ENCODE peak calls at places on chromosomes 2 and 18, in six cellular contexts. I is ascending aorta, N is AG04450, C is RPMI8226, P is iris pigment epithelial cell, R is choroid plexus epithelial cell. B is an unnamed sample.

GRCh38 chr2:142398212-142398611 is 267.4 kb upstream of the LRP1B start:
- DNase-seq in N (no peak), I (no peak), P (no peak), R (no peak), C (no peak), B (no peak)

GRCh38 chr18:54023471-54023870 is 201.0 kb downstream of the MBD2 start:
- DNase-seq in R (peak), N (no peak), P (peak), C (no peak), I (no peak), B (no peak)

GRCh38 chr2:236618370-236618769 is 48.7 kb downstream of the ACKR3 start:
- DNase-seq in P (no peak), N (no peak), C (peak), R (peak), I (no peak), B (no peak)

GRCh38 chr2:11835403-11835802 is 89.0 kb downstream of the LPIN1 start:
- DNase-seq in P (no peak), R (peak), I (no peak), N (no peak), C (no peak), B (no peak)

GRCh38 chr2:174722942-174723598 is 41.2 kb downstream of the CHRNA1 start:
- DNase-seq in C (no peak), R (no peak), P (no peak), N (no peak), I (no peak), B (no peak)

GRCh38 chr2:26161926-26162325 is 11.0 kb upstream of the GAREM2 start:
- DNase-seq in R (no peak), P (no peak), I (no peak), N (no peak), C (no peak), B (peak)

GRCh38 chr2:164842624-164842966 is 972 bp upstream of the COBLL1 start:
- DNase-seq in I (no peak), R (no peak), C (no peak), N (no peak), P (no peak), B (no peak)

GRCh38 chr2:126788113-126788512 is 110.6 kb upstream of the TEX51 start:
- DNase-seq in C (no peak), N (no peak), I (no peak), R (no peak), P (no peak), B (peak)

GRCh38 chr18:59416818-59417217 is 57.8 kb upstream of the LMAN1 start:
- DNase-seq in C (no peak), P (peak), R (peak), I (no peak), N (no peak), B (no peak)

GRCh38 chr18:7657937-7658336 is 90.8 kb downstream of the PTPRM start:
- DNase-seq in I (no peak), N (no peak), R (peak), C (no peak), P (peak), B (no peak)

GRCh38 chr18:45715212-45715780 is 8.7 kb upstream of the SLC14A1 start:
- DNase-seq in C (no peak), I (no peak), R (no peak), N (no peak), P (no peak), B (no peak)

GRCh38 chr18:50051288-50051687 is 143.7 kb downstream of the MYO5B start:
- DNase-seq in I (no peak), N (no peak), P (peak), C (no peak), R (peak), B (no peak)

GRCh38 chr2:96760986-96761832 is 507 bp downstream of the CNNM4 start:
- DNase-seq in N (no peak), R (no peak), P (no peak), C (peak), I (no peak), B (no peak)

GRCh38 chr18:77407733-77408132 is 158.1 kb downstream of the GALR1 start:
- DNase-seq in P (no peak), C (no peak), N (no peak), I (no peak), R (no peak), B (no peak)

GRCh38 chr2:38665854-38666577 is at the start of gene GALM:
- DNase-seq in R (peak), P (peak), C (peak), I (peak), N (peak), B (peak)

GRCh38 chr2:118723394-118723793 is 124.1 kb downstream of the EN1 start:
- DNase-seq in C (no peak), R (no peak), P (no peak), N (no peak), I (no peak), B (no peak)

GRCh38 chr2:183866666-183867065 is 731.7 kb upstream of the ZNF804A start:
- DNase-seq in I (no peak), N (no peak), C (no peak), P (no peak), R (no peak), B (no peak)

GRCh38 chr2:177606636-177607035 is 214.1 kb downstream of the AGPS start:
- DNase-seq in P (peak), I (no peak), C (no peak), N (no peak), R (peak), B (no peak)

GRCh38 chr2:26693287-26693849 is 846 bp downstream of the KCNK3 start:
- DNase-seq in P (no peak), N (no peak), C (no peak), R (no peak), I (no peak), B (no peak)

GRCh38 chr2:225400546-225400945 is 1.0 kb downstream of the NYAP2 start:
- DNase-seq in P (no peak), R (no peak), C (no peak), I (no peak), N (no peak), B (no peak)

GRCh38 chr2:62383843-62384242 is 122.2 kb downstream of the TMEM17 start:
- DNase-seq in R (peak), I (no peak), C (no peak), P (peak), N (no peak), B (no peak)

GRCh38 chr2:53417385-53417784 is 350.2 kb upstream of the CHAC2 start:
- DNase-seq in N (no peak), P (no peak), C (no peak), I (no peak), R (no peak), B (no peak)

GRCh38 chr2:120684225-120684624 is 51.4 kb upstream of the GLI2 start:
- DNase-seq in R (no peak), N (peak), I (no peak), P (peak), C (no peak), B (no peak)

GRCh38 chr2:50769416-50769815 is 262.5 kb downstream of the NRXN1 start:
- DNase-seq in I (no peak), R (no peak), C (no peak), N (no peak), P (no peak), B (no peak)

GRCh38 chr18:48922801-48923730 is 27.7 kb downstream of the SMAD7 start:
- DNase-seq in C (peak), I (no peak), N (no peak), P (peak), R (peak), B (peak)

GRCh38 chr2:152330235-152330866 is 4.6 kb upstream of the FMNL2 start:
- DNase-seq in N (no peak), R (no peak), I (no peak), P (no peak), C (no peak), B (no peak)

GRCh38 chr2:149739171-149739879 is 151.8 kb upstream of the MMADHC start:
- DNase-seq in P (no peak), R (no peak), N (no peak), I (no peak), C (no peak), B (no peak)

GRCh38 chr2:71940695-71941094 is 207.0 kb downstream of the CYP26B1 start:
- DNase-seq in N (no peak), P (no peak), R (no peak), I (no peak), C (no peak), B (peak)

GRCh38 chr2:227862741-227863588 is 8.5 kb upstream of the DAW1 start:
- DNase-seq in I (no peak), N (peak), P (peak), R (peak), C (no peak), B (no peak)

GRCh38 chr2:10283106-10284062 is 19.3 kb upstream of the HPCAL1 start:
- DNase-seq in R (peak), I (no peak), C (no peak), P (peak), N (no peak), B (no peak)